ENCODE peak calls at places on chromosomes 3 and 15, in ten cellular contexts. E, U, Y, L, B, O, C, V, I and K are unnamed samples.
A peak's percentile ranks its signal among the peaks of the same experiment; 100 is the strongest.

GRCh38 chr15:101070024-101070423 is 150.9 kb downstream of the LRRK1 start:
- DNase-seq in L (no peak), E (no peak), V (no peak), O (no peak), B (no peak), C (no peak), Y (no peak), U (no peak), I (no peak), K (no peak)

GRCh38 chr15:48273047-48273446 is 58.2 kb upstream of the DUT start:
- DNase-seq in I (no peak), U (no peak), V (no peak), E (no peak), Y (no peak), B (no peak), O (no peak), L (no peak), C (no peak), K (no peak)

GRCh38 chr15:73125219-73125618 is 73.0 kb downstream of the NEO1 start:
- DNase-seq in L (no peak), O (no peak), V (no peak), C (no peak), I (no peak), B (no peak), U (no peak), Y (no peak), E (no peak), K (no peak)

GRCh38 chr15:30671309-30671708 is 45.4 kb downstream of the ARHGAP11B start:
- DNase-seq in O (no peak), E (no peak), C (no peak), U (no peak), B (no peak), L (no peak), Y (no peak), V (no peak), I (no peak), K (no peak)

GRCh38 chr3:156630081-156630772 is 44.2 kb upstream of the TIPARP start:
- DNase-seq in B (no peak), O (no peak), E (no peak), L (no peak), V (no peak), I (peak; percentile 71), Y (no peak), C (no peak), U (no peak), K (peak; percentile 43)

GRCh38 chr3:48408823-48409281 is 21.0 kb downstream of the PLXNB1 start:
- DNase-seq in V (no peak), L (no peak), U (no peak), O (no peak), C (no peak), Y (no peak), I (no peak), B (no peak), E (no peak), K (no peak)

GRCh38 chr15:96331141-96331941 is 841 bp downstream of the NR2F2 start:
- DNase-seq in O (no peak), U (no peak), B (peak; percentile 51), V (no peak), I (no peak), C (peak; percentile 78), Y (no peak), E (peak; percentile 50), L (no peak), K (no peak)

GRCh38 chr3:167095976-167096375 is 284.1 kb downstream of the ZBBX start:
- DNase-seq in C (no peak), Y (no peak), L (no peak), U (no peak), E (no peak), O (no peak), I (no peak), B (no peak), V (no peak), K (no peak)

GRCh38 chr3:129325383-129325782 is 46.7 kb downstream of the HMCES start:
- DNase-seq in V (no peak), Y (no peak), L (no peak), U (no peak), C (no peak), I (no peak), O (no peak), B (no peak), E (no peak), K (no peak)

GRCh38 chr3:165206454-165207266 is 10.5 kb upstream of the SLITRK3 start:
- DNase-seq in O (peak; percentile 19), B (peak; percentile 78), V (peak; percentile 75), C (peak; percentile 86), I (peak; percentile 79), E (peak; percentile 58), L (peak; percentile 64), Y (peak; percentile 72), U (peak; percentile 55), K (peak; percentile 73)